ENCODE peak calls at places on chromosomes 7 and 10, in four cellular contexts. R is heart right ventricle, T is fibroblast of lung, A is left ventricle myocardium inferior. M is an unnamed sample. For H3K4me1, the result is how much of the 10 kb centered on the place peaks cover.

GRCh38 chr10:112951349-112952281 is 1.6 kb downstream of the TCF7L2 start:
- DNase-seq in T (peak), R (peak), A (peak), M (peak)

GRCh38 chr7:92417913-92418312 is 29.4 kb upstream of the GATAD1 start:
- DNase-seq in R (no peak), T (no peak), A (no peak), M (no peak)

GRCh38 chr10:93468532-93469213 is 13.5 kb downstream of the MYOF start:
- DNase-seq in R (no peak), T (peak), A (no peak), M (no peak)

GRCh38 chr7:45643630-45644029 is 69.5 kb downstream of the ADCY1 start:
- DNase-seq in R (no peak), A (no peak), T (no peak), M (no peak)

GRCh38 chr10:64515975-64516699 is 994.9 kb downstream of the REEP3 start:
- DNase-seq in R (no peak), T (no peak), A (no peak), M (no peak)

GRCh38 chr7:922334-923107 is 32.0 kb downstream of the ADAP1 start:
- DNase-seq in R (no peak), T (no peak), A (no peak), M (peak)

GRCh38 chr10:114708717-114709352 is 50.8 kb upstream of the ABLIM1 start:
- DNase-seq in A (no peak), T (peak), R (no peak), M (no peak)

GRCh38 chr10:12241810-12242529 is 46.0 kb downstream of the CDC123 start:
- DNase-seq in A (peak), T (peak), R (peak), M (peak)

GRCh38 chr7:158109364-158110033 is 478.1 kb downstream of the PTPRN2 start:
- DNase-seq in R (no peak), T (no peak), A (no peak), M (no peak)

GRCh38 chr7:98209166-98209920 is 1.9 kb upstream of the BHLHA15 start:
- DNase-seq in A (no peak), R (no peak), T (no peak), M (no peak)

GRCh38 chr7:128752251-128752650 is 13.1 kb downstream of the CALU start:
- DNase-seq in R (no peak), T (no peak), A (no peak), M (no peak)

GRCh38 chr10:11236234-11236633 is 218.6 kb downstream of the CELF2 start:
- DNase-seq in T (peak), R (no peak), A (no peak), M (no peak)

GRCh38 chr7:102182016-102182415 is 104.7 kb upstream of the SH2B2 start:
- DNase-seq in A (no peak), R (no peak), T (no peak), M (no peak)

GRCh38 chr7:44914992-44915607 is 29.8 kb upstream of the PURB start:
- DNase-seq in R (no peak), T (no peak), A (no peak), M (no peak)

GRCh38 chr7:116417593-116418345 is 81.8 kb upstream of the CAV2 start:
- DNase-seq in R (no peak), A (no peak), T (peak), M (no peak)

GRCh38 chr7:139738772-139739171 is 39.0 kb downstream of the HIPK2 start:
- DNase-seq in R (no peak), A (no peak), T (no peak), M (no peak)

GRCh38 chr10:49227406-49227805 is 39.2 kb upstream of the TMEM273 start:
- DNase-seq in R (no peak), A (no peak), T (no peak), M (no peak)

GRCh38 chr10:95841711-95842498 is 65.9 kb upstream of the CC2D2B start:
- DNase-seq in A (no peak), R (no peak), T (peak), M (peak)

GRCh38 chr10:76583711-76584161 is 1053.9 kb downstream of the KCNMA1 start:
- DNase-seq in T (peak), A (no peak), R (no peak), M (no peak)

GRCh38 chr10:71729023-71729649 is 9.6 kb upstream of the C10orf105 start:
- DNase-seq in A (peak), R (peak), T (no peak), M (peak)

GRCh38 chr10:1472605-1473004 is 264.7 kb downstream of the ADARB2 start:
- DNase-seq in R (no peak), T (no peak), A (no peak), M (no peak)

GRCh38 chr7:142482899-142483658 is 225.2 kb upstream of the PRSS58 start:
- DNase-seq in T (peak), A (no peak), R (no peak), M (no peak)

GRCh38 chr10:109866995-109867635 is 56.2 kb downstream of the XPNPEP1 start:
- DNase-seq in T (no peak), R (no peak), A (no peak), M (no peak)

DNA sequence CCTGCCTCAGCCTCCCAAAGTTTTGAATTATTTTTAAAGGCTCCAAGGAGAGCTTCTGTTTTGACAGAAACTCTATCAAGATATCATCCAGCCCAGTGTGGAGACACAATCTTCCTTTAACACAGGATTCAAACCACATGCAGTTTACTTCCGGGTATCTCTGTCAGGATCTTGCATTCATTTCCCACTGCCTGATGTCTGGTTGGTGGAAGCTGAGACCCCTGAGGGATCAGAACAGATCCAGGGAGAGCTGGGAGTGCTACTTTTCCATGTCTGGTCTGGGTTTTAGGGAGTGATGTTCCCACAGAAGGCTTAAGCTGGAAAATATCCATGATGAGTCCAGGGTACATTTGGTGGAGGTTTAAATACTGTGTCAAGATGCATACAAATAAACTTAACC is 16.7 kb downstream of the PTPRE start:
- DNase-seq in T (no peak), R (no peak), A (no peak), M (no peak)
- H3K4me1 ChIP-seq in T (under half), R (under half), A (half or more), M (half or more)

DNA sequence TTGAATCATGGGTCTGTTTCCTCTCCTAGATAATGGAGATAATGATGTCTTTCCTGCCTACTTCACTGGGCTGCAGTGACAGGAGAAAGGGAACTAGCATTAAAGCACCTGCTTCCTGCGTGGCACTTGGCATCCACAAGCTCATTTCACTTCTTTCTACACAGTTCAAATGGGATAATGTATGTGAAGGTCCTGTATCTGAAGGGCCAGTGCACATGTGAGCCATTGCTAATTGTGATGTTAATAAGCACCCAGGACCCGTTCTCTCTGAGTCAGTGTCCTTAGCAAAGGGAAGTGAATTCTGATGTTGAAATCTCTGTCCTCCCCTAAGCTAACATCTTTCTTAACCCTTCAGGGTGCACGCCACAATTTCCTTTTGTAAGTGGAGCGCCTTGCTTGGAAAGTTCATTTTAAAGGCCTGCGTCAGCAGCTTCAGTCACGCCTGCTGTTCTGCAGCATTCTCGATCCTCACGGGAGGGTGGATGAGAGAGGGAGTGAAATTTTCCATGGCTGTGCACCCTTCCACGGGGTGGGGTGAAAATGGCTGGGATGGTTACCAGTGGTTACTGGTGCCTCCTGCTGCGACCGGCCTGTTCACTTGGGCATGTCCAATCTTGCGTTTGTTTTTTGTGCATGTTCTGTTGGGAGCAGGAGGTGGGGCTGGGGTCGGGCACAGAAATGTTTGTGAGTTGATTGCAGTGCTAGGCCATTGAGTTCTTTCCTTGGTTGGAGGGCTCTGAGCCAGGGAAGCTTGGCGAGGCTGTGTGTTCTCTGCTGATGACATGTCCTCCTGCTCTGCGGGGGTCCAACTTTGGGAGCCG is 59.2 kb downstream of the HK1 start:
- DNase-seq in A (peak), T (peak), R (peak), M (peak)
- H3K4me1 ChIP-seq in A (half or more), T (under half), R (half or more), M (half or more)

GRCh38 chr10:18075881-18076280 is 64.3 kb upstream of the CACNB2 start:
- DNase-seq in R (no peak), T (no peak), A (no peak), M (no peak)

GRCh38 chr10:18071591-18071990 is 68.6 kb upstream of the CACNB2 start:
- DNase-seq in R (no peak), T (peak), A (no peak), M (no peak)

GRCh38 chr10:18073314-18073713 is 66.9 kb upstream of the CACNB2 start:
- DNase-seq in T (no peak), A (no peak), R (no peak), M (no peak)
- H3K4me1 ChIP-seq in T (under half), A (under half), R (under half), M (under half)

GRCh38 chr10:30445716-30446115 is 11.7 kb downstream of the MAP3K8 start:
- DNase-seq in T (peak), R (no peak), A (no peak), M (no peak)
- H3K4me1 ChIP-seq in T (under half), R (under half), A (half or more), M (under half)

GRCh38 chr10:17003666-17004065 is 125.9 kb downstream of the CUBN start:
- DNase-seq in A (no peak), T (peak), R (no peak), M (no peak)
- H3K4me1 ChIP-seq in A (half or more), T (under half), R (under half), M (under half)

GRCh38 chr7:118114175-118114574 is 69.8 kb upstream of the LSM8 start:
- DNase-seq in T (no peak), R (no peak), A (no peak), M (no peak)

GRCh38 chr7:118109607-118110006 is 74.4 kb upstream of the LSM8 start:
- DNase-seq in R (no peak), A (no peak), T (no peak), M (no peak)

GRCh38 chr7:118110178-118110577 is 73.8 kb upstream of the LSM8 start:
- DNase-seq in R (no peak), T (no peak), A (no peak), M (no peak)

DNA sequence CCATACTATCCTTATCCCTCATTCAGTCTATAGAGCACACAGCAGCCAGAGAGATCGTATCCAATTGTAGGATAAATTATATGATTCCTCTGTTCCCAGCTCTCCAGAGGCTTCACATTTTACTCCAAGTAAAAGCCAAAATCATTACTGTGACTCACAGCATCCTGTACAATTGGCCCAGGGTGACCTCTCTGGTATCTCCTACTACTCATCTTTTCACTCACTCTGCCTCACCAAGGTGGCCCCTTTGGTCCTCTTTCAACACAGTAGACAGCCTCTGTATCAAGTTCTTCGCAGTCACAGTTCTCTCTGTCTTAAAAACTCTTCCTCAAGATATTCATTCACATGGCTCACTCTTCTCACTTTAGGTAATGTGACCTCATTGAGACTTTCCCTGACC is 72.6 kb upstream of the LSM8 start:
- DNase-seq in A (no peak), R (no peak), T (no peak), M (no peak)
- H3K4me1 ChIP-seq in A (under half), R (under half), T (under half), M (under half)

DNA sequence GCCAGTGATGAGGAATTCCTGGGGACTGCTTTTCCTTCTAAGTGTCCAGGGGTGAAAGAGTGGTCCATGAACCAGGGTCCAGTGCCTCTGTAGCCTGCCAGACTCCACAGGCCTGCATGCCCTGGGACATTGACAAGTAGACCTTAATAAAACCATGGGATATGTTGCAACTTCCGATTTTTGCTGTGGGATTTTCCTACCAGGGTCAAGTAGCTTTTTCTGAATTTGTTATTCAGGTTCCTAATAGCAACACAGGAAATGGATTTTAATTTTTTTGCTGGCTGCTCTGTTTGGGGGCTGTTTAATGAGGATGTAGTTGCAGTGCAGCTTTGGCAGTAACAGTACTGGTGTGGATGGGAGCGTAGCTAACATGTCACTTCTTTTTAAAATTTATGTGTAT is 42.1 kb downstream of the WBP1L start:
- DNase-seq in A (no peak), R (no peak), T (no peak), M (no peak)
- H3K4me1 ChIP-seq in A (half or more), R (half or more), T (under half), M (half or more)